ENCODE peak calls at places on chromosomes 6 and 20, in nine cellular contexts. B is SHP77; V is activated T-cell treated with anti-CD3 and anti-CD28 coated beads, Interleukin-2, amount 50 U/mL, for 4 hours; S is brain microvascular endothelial cell; X is NCI-H1105; N is iris pigment epithelial cell; F is COLO829; I is Right ventricle myocardium superior; D is pancreas. G is an unnamed sample.
A peak's percentile ranks its signal among the peaks of the same experiment; 100 is the strongest.

GRCh38 chr6:3102875-3103274 is 15.6 kb upstream of the BPHL start:
- DNase-seq in N (peak; percentile 23), D (no peak), F (no peak), X (no peak), S (no peak), B (no peak), I (no peak), V (no peak), G (no peak)

GRCh38 chr6:159693894-159694545 is 979 bp upstream of the SOD2 start:
- DNase-seq in I (no peak), N (peak; percentile 23), B (peak; percentile 90), F (no peak), D (no peak), X (peak; percentile 50), S (no peak), V (peak; percentile 11), G (no peak)

GRCh38 chr20:37935435-37935834 is 32.5 kb downstream of the VSTM2L start:
- DNase-seq in B (no peak), F (no peak), I (no peak), D (no peak), S (peak; percentile 27), X (no peak), N (peak; percentile 61), V (no peak), G (no peak)

GRCh38 chr6:71190809-71191208 is 97.8 kb upstream of the OGFRL1 start:
- DNase-seq in S (no peak), V (no peak), F (no peak), I (no peak), X (no peak), N (peak; percentile 44), B (peak; percentile 7), D (no peak), G (no peak)

GRCh38 chr20:62906647-62907375 is 19.5 kb downstream of the DIDO1 start:
- DNase-seq in F (no peak), V (no peak), D (no peak), B (no peak), S (no peak), X (no peak), I (no peak), N (no peak), G (peak; percentile 0)

GRCh38 chr20:17852323-17852722 is 116.3 kb downstream of the SNX5 start:
- DNase-seq in S (no peak), B (no peak), F (no peak), V (no peak), I (no peak), N (no peak), X (no peak), D (no peak), G (no peak)

GRCh38 chr20:10040070-10040970 is 5.5 kb downstream of the ANKEF1 start:
- DNase-seq in B (peak; percentile 26), S (peak; percentile 67), X (no peak), F (peak; percentile 76), V (no peak), D (no peak), I (no peak), N (peak; percentile 55), G (no peak)

GRCh38 chr6:35776364-35777215 is at the start of gene CLPSL2:
- DNase-seq in F (no peak), S (no peak), X (no peak), B (peak; percentile 26), N (no peak), D (peak; percentile 58), V (no peak), I (no peak), G (no peak)

GRCh38 chr6:116144590-116144989 is 18.7 kb upstream of the COL10A1 start:
- DNase-seq in S (peak; percentile 87), I (no peak), B (no peak), F (peak; percentile 89), N (peak; percentile 93), V (no peak), D (no peak), X (no peak), G (no peak)

GRCh38 chr20:20802328-20802727 is 89.9 kb upstream of the RALGAPA2 start:
- DNase-seq in I (no peak), D (no peak), F (no peak), N (no peak), B (no peak), S (no peak), V (no peak), X (no peak), G (peak; percentile 42)

GRCh38 chr6:101741474-101742171 is 348.1 kb downstream of the GRIK2 start:
- DNase-seq in X (no peak), F (no peak), N (no peak), D (no peak), B (no peak), I (no peak), S (no peak), V (no peak), G (no peak)

GRCh38 chr6:97195117-97195516 is 87.9 kb downstream of the MMS22L start:
- DNase-seq in S (peak; percentile 50), V (no peak), F (no peak), X (peak; percentile 75), B (no peak), I (no peak), D (no peak), N (peak; percentile 47), G (no peak)

GRCh38 chr20:32282461-32282860 is 5.0 kb downstream of the KIF3B start:
- DNase-seq in I (peak; percentile 69), X (peak; percentile 89), N (no peak), V (no peak), D (peak; percentile 85), S (no peak), B (peak; percentile 72), F (no peak), G (peak; percentile 32)

GRCh38 chr6:30826961-30827342 is 57.4 kb upstream of the DDR1 start:
- DNase-seq in N (peak; percentile 41), S (no peak), I (no peak), B (no peak), D (no peak), F (no peak), X (no peak), V (no peak), G (no peak)

GRCh38 chr6:88730602-88731001 is 232.8 kb downstream of the RNGTT start:
- DNase-seq in I (no peak), D (no peak), S (peak; percentile 84), N (peak; percentile 72), X (no peak), B (no peak), F (no peak), V (no peak), G (no peak)

GRCh38 chr6:94721459-94721858 is 855.9 kb upstream of the MANEA start:
- DNase-seq in D (no peak), V (no peak), F (no peak), X (no peak), N (no peak), I (no peak), B (no peak), S (no peak), G (no peak)

GRCh38 chr6:105592329-105592728 is 189.4 kb upstream of the PREP start:
- DNase-seq in N (peak; percentile 63), S (no peak), I (no peak), D (no peak), F (no peak), B (no peak), X (no peak), V (no peak), G (no peak)

GRCh38 chr20:15900443-15900842 is 672.8 kb downstream of the KIF16B start:
- DNase-seq in I (no peak), F (no peak), N (no peak), V (no peak), S (peak; percentile 40), B (no peak), X (no peak), D (no peak), G (no peak)

GRCh38 chr6:92125681-92126080 is 1293.7 kb downstream of the EPHA7 start:
- DNase-seq in D (no peak), S (no peak), F (no peak), B (no peak), N (no peak), X (no peak), I (no peak), V (no peak), G (no peak)

GRCh38 chr6:25089442-25089841 is 153.7 kb upstream of the RIPOR2 start:
- DNase-seq in X (no peak), F (peak; percentile 13), D (no peak), B (no peak), I (no peak), S (no peak), N (peak; percentile 64), V (no peak), G (no peak)

GRCh38 chr6:4487538-4487937 is 288.7 kb upstream of the CDYL start:
- DNase-seq in X (no peak), B (no peak), V (no peak), N (no peak), I (no peak), S (no peak), F (no peak), D (peak; percentile 39), G (no peak)

GRCh38 chr6:44663860-44664584 is 276.5 kb downstream of the CDC5L start:
- DNase-seq in F (no peak), V (no peak), N (no peak), I (no peak), S (no peak), X (no peak), D (no peak), B (no peak), G (no peak)

GRCh38 chr20:57717797-57718196 is 8.0 kb upstream of the PMEPA1 start:
- DNase-seq in X (no peak), F (no peak), I (no peak), D (no peak), V (no peak), B (no peak), N (no peak), S (no peak), G (no peak)

GRCh38 chr20:43916875-43917371 is 2.3 kb downstream of the TOX2 start:
- DNase-seq in D (no peak), S (no peak), V (no peak), I (no peak), F (no peak), N (peak; percentile 47), B (no peak), X (no peak), G (no peak)

GRCh38 chr20:63011798-63012197 is 5.0 kb upstream of the BHLHE23 start:
- DNase-seq in D (peak; percentile 7), F (no peak), I (no peak), N (peak; percentile 35), X (peak; percentile 73), B (peak; percentile 35), S (no peak), V (no peak), G (no peak)

GRCh38 chr6:83853178-83853967 is at the start of gene RIPPLY2:
- DNase-seq in I (peak; percentile 38), D (peak; percentile 19), S (no peak), F (no peak), V (no peak), B (peak; percentile 79), X (peak; percentile 81), N (peak; percentile 65), G (peak; percentile 29)

GRCh38 chr6:82246802-82247633 is 526 bp downstream of the IBTK start:
- DNase-seq in S (peak; percentile 51), I (peak; percentile 76), N (peak; percentile 38), X (peak; percentile 46), F (peak; percentile 41), V (no peak), D (peak; percentile 56), B (peak; percentile 70), G (peak; percentile 72)

GRCh38 chr6:158648682-158649131 is 1.1 kb upstream of the SYTL3 start:
- DNase-seq in S (peak; percentile 76), N (peak; percentile 92), F (no peak), I (no peak), D (no peak), B (no peak), V (no peak), X (no peak), G (no peak)

GRCh38 chr6:958531-958930 is 265.6 kb upstream of the EXOC2 start:
- DNase-seq in D (no peak), I (no peak), F (peak; percentile 83), V (no peak), S (peak; percentile 74), B (no peak), N (peak; percentile 92), X (no peak), G (no peak)

GRCh38 chr6:169827372-169827771 is 76.0 kb downstream of the ERMARD start:
- DNase-seq in D (no peak), B (no peak), I (no peak), V (no peak), F (no peak), X (no peak), S (no peak), N (no peak), G (no peak)

GRCh38 chr6:31794866-31795615 is 511 bp downstream of the VARS1 start:
- DNase-seq in X (no peak), V (no peak), N (peak; percentile 59), I (no peak), F (peak; percentile 48), B (no peak), D (peak; percentile 62), S (no peak), G (no peak)